ENCODE peak calls at places on chromosomes 7 and 10, in five cellular contexts. One of them, this sample, is unnamed.

GRCh38 chr10:46543379-46544014 is 13.0 kb downstream of the GPRIN2 start:
- DNase-seq in B cell: no peak
- DNase-seq in hypothalamus: no peak
- DNase-seq in stimulated activated CD8-positive, alpha-beta memory T cell treated with anti-CD3 and anti-CD28 coated beads, Interleukin-2, amount 100 ng/mL, for 1 hour: no peak
- DNase-seq in breast epithelium: no peak
- DNase-seq in this sample: no peak

GRCh38 chr7:33773053-33773452 is 132.3 kb upstream of the BMPER start:
- DNase-seq in B cell: no peak
- DNase-seq in hypothalamus: no peak
- DNase-seq in stimulated activated CD8-positive, alpha-beta memory T cell treated with anti-CD3 and anti-CD28 coated beads, Interleukin-2, amount 100 ng/mL, for 1 hour: no peak
- DNase-seq in breast epithelium: no peak
- DNase-seq in this sample: no peak

GRCh38 chr7:45890902-45891461 is 2.7 kb downstream of the IGFBP1 start:
- DNase-seq in B cell: no peak
- DNase-seq in hypothalamus: no peak
- DNase-seq in stimulated activated CD8-positive, alpha-beta memory T cell treated with anti-CD3 and anti-CD28 coated beads, Interleukin-2, amount 100 ng/mL, for 1 hour: no peak
- DNase-seq in breast epithelium: no peak
- DNase-seq in this sample: no peak

GRCh38 chr7:26609082-26609481 is 255.3 kb downstream of the SKAP2 start:
- DNase-seq in B cell: no peak
- DNase-seq in hypothalamus: no peak
- DNase-seq in stimulated activated CD8-positive, alpha-beta memory T cell treated with anti-CD3 and anti-CD28 coated beads, Interleukin-2, amount 100 ng/mL, for 1 hour: no peak
- DNase-seq in breast epithelium: no peak
- DNase-seq in this sample: no peak

GRCh38 chr10:72310636-72311035 is 36.9 kb downstream of the DDIT4 start:
- DNase-seq in B cell: no peak
- DNase-seq in hypothalamus: no peak
- DNase-seq in stimulated activated CD8-positive, alpha-beta memory T cell treated with anti-CD3 and anti-CD28 coated beads, Interleukin-2, amount 100 ng/mL, for 1 hour: no peak
- DNase-seq in breast epithelium: no peak
- DNase-seq in this sample: no peak

GRCh38 chr10:110460111-110460809 is 37.4 kb upstream of the DUSP5 start:
- DNase-seq in B cell: peak; percentile 48
- DNase-seq in hypothalamus: no peak
- DNase-seq in stimulated activated CD8-positive, alpha-beta memory T cell treated with anti-CD3 and anti-CD28 coated beads, Interleukin-2, amount 100 ng/mL, for 1 hour: peak; percentile 16
- DNase-seq in breast epithelium: peak; percentile 60
- DNase-seq in this sample: no peak

GRCh38 chr10:132518572-132519381 is 18.8 kb upstream of the INPP5A start:
- DNase-seq in B cell: peak; percentile 61
- DNase-seq in hypothalamus: no peak
- DNase-seq in stimulated activated CD8-positive, alpha-beta memory T cell treated with anti-CD3 and anti-CD28 coated beads, Interleukin-2, amount 100 ng/mL, for 1 hour: no peak
- DNase-seq in breast epithelium: peak; percentile 78
- DNase-seq in this sample: no peak

GRCh38 chr10:29160110-29160669 is 128.7 kb upstream of the LYZL1 start:
- DNase-seq in B cell: no peak
- DNase-seq in hypothalamus: no peak
- DNase-seq in stimulated activated CD8-positive, alpha-beta memory T cell treated with anti-CD3 and anti-CD28 coated beads, Interleukin-2, amount 100 ng/mL, for 1 hour: no peak
- DNase-seq in breast epithelium: peak; percentile 69
- DNase-seq in this sample: no peak

GRCh38 chr7:158358926-158359645 is 228.5 kb downstream of the PTPRN2 start:
- DNase-seq in B cell: no peak
- DNase-seq in hypothalamus: no peak
- DNase-seq in stimulated activated CD8-positive, alpha-beta memory T cell treated with anti-CD3 and anti-CD28 coated beads, Interleukin-2, amount 100 ng/mL, for 1 hour: no peak
- DNase-seq in breast epithelium: no peak
- DNase-seq in this sample: no peak

GRCh38 chr10:109253306-109253705 is 670.0 kb downstream of the XPNPEP1 start:
- DNase-seq in B cell: no peak
- DNase-seq in hypothalamus: no peak
- DNase-seq in stimulated activated CD8-positive, alpha-beta memory T cell treated with anti-CD3 and anti-CD28 coated beads, Interleukin-2, amount 100 ng/mL, for 1 hour: no peak
- DNase-seq in breast epithelium: no peak
- DNase-seq in this sample: no peak

GRCh38 chr10:5557799-5558771 is 33.3 kb downstream of the CALML3 start:
- DNase-seq in B cell: no peak
- DNase-seq in hypothalamus: no peak
- DNase-seq in stimulated activated CD8-positive, alpha-beta memory T cell treated with anti-CD3 and anti-CD28 coated beads, Interleukin-2, amount 100 ng/mL, for 1 hour: no peak
- DNase-seq in breast epithelium: no peak
- DNase-seq in this sample: no peak

GRCh38 chr10:49700997-49701396 is 21.5 kb downstream of the C10orf53 start:
- DNase-seq in B cell: no peak
- DNase-seq in hypothalamus: no peak
- DNase-seq in stimulated activated CD8-positive, alpha-beta memory T cell treated with anti-CD3 and anti-CD28 coated beads, Interleukin-2, amount 100 ng/mL, for 1 hour: no peak
- DNase-seq in breast epithelium: no peak
- DNase-seq in this sample: no peak

GRCh38 chr7:108239501-108240225 is 109.5 kb upstream of the LAMB4 start:
- DNase-seq in B cell: no peak
- DNase-seq in hypothalamus: no peak
- DNase-seq in stimulated activated CD8-positive, alpha-beta memory T cell treated with anti-CD3 and anti-CD28 coated beads, Interleukin-2, amount 100 ng/mL, for 1 hour: no peak
- DNase-seq in breast epithelium: no peak
- DNase-seq in this sample: no peak

GRCh38 chr10:125911990-125912389 is 15.6 kb downstream of the FANK1 start:
- DNase-seq in B cell: no peak
- DNase-seq in hypothalamus: no peak
- DNase-seq in stimulated activated CD8-positive, alpha-beta memory T cell treated with anti-CD3 and anti-CD28 coated beads, Interleukin-2, amount 100 ng/mL, for 1 hour: no peak
- DNase-seq in breast epithelium: no peak
- DNase-seq in this sample: no peak

GRCh38 chr10:21401196-21401595 is 124.3 kb downstream of the SKIDA1 start:
- DNase-seq in B cell: no peak
- DNase-seq in hypothalamus: no peak
- DNase-seq in stimulated activated CD8-positive, alpha-beta memory T cell treated with anti-CD3 and anti-CD28 coated beads, Interleukin-2, amount 100 ng/mL, for 1 hour: no peak
- DNase-seq in breast epithelium: no peak
- DNase-seq in this sample: no peak

GRCh38 chr10:116817780-116818343 is 31.4 kb upstream of the ENO4 start:
- DNase-seq in B cell: no peak
- DNase-seq in hypothalamus: no peak
- DNase-seq in stimulated activated CD8-positive, alpha-beta memory T cell treated with anti-CD3 and anti-CD28 coated beads, Interleukin-2, amount 100 ng/mL, for 1 hour: no peak
- DNase-seq in breast epithelium: no peak
- DNase-seq in this sample: no peak

GRCh38 chr7:155533120-155533826 is 13.1 kb downstream of the CNPY1 start:
- DNase-seq in B cell: peak; percentile 59
- DNase-seq in hypothalamus: no peak
- DNase-seq in stimulated activated CD8-positive, alpha-beta memory T cell treated with anti-CD3 and anti-CD28 coated beads, Interleukin-2, amount 100 ng/mL, for 1 hour: no peak
- DNase-seq in breast epithelium: no peak
- DNase-seq in this sample: no peak

GRCh38 chr10:59181668-59182067 is 5.2 kb downstream of the PHYHIPL start:
- DNase-seq in B cell: no peak
- DNase-seq in hypothalamus: no peak
- DNase-seq in stimulated activated CD8-positive, alpha-beta memory T cell treated with anti-CD3 and anti-CD28 coated beads, Interleukin-2, amount 100 ng/mL, for 1 hour: no peak
- DNase-seq in breast epithelium: no peak
- DNase-seq in this sample: peak; percentile 3

GRCh38 chr7:20602306-20602705 is 13.2 kb upstream of the ABCB5 start:
- DNase-seq in B cell: no peak
- DNase-seq in hypothalamus: no peak
- DNase-seq in stimulated activated CD8-positive, alpha-beta memory T cell treated with anti-CD3 and anti-CD28 coated beads, Interleukin-2, amount 100 ng/mL, for 1 hour: no peak
- DNase-seq in breast epithelium: no peak
- DNase-seq in this sample: no peak

GRCh38 chr10:1870491-1870890 is 133.2 kb upstream of the ADARB2 start:
- DNase-seq in B cell: no peak
- DNase-seq in hypothalamus: no peak
- DNase-seq in stimulated activated CD8-positive, alpha-beta memory T cell treated with anti-CD3 and anti-CD28 coated beads, Interleukin-2, amount 100 ng/mL, for 1 hour: no peak
- DNase-seq in breast epithelium: no peak
- DNase-seq in this sample: no peak

GRCh38 chr7:99992330-99993037 is 16.7 kb upstream of the AZGP1 start:
- DNase-seq in B cell: no peak
- DNase-seq in hypothalamus: no peak
- DNase-seq in stimulated activated CD8-positive, alpha-beta memory T cell treated with anti-CD3 and anti-CD28 coated beads, Interleukin-2, amount 100 ng/mL, for 1 hour: no peak
- DNase-seq in breast epithelium: no peak
- DNase-seq in this sample: no peak

GRCh38 chr10:35079763-35080162 is 10.4 kb downstream of the CUL2 start:
- DNase-seq in B cell: no peak
- DNase-seq in hypothalamus: no peak
- DNase-seq in stimulated activated CD8-positive, alpha-beta memory T cell treated with anti-CD3 and anti-CD28 coated beads, Interleukin-2, amount 100 ng/mL, for 1 hour: no peak
- DNase-seq in breast epithelium: no peak
- DNase-seq in this sample: no peak

GRCh38 chr10:35416628-35417625 is 80.6 kb downstream of the CCNY start:
- DNase-seq in B cell: no peak
- DNase-seq in hypothalamus: no peak
- DNase-seq in stimulated activated CD8-positive, alpha-beta memory T cell treated with anti-CD3 and anti-CD28 coated beads, Interleukin-2, amount 100 ng/mL, for 1 hour: no peak
- DNase-seq in breast epithelium: no peak
- DNase-seq in this sample: no peak

GRCh38 chr7:97002555-97003261 is 2.6 kb upstream of the DLX6 start:
- DNase-seq in B cell: no peak
- DNase-seq in hypothalamus: no peak
- DNase-seq in stimulated activated CD8-positive, alpha-beta memory T cell treated with anti-CD3 and anti-CD28 coated beads, Interleukin-2, amount 100 ng/mL, for 1 hour: no peak
- DNase-seq in breast epithelium: no peak
- DNase-seq in this sample: no peak

GRCh38 chr10:267705-268104 is 132.4 kb downstream of the ZMYND11 start:
- DNase-seq in B cell: no peak
- DNase-seq in hypothalamus: no peak
- DNase-seq in stimulated activated CD8-positive, alpha-beta memory T cell treated with anti-CD3 and anti-CD28 coated beads, Interleukin-2, amount 100 ng/mL, for 1 hour: no peak
- DNase-seq in breast epithelium: no peak
- DNase-seq in this sample: no peak

GRCh38 chr7:114823290-114823689 is 98.6 kb upstream of the MDFIC start:
- DNase-seq in B cell: no peak
- DNase-seq in hypothalamus: no peak
- DNase-seq in stimulated activated CD8-positive, alpha-beta memory T cell treated with anti-CD3 and anti-CD28 coated beads, Interleukin-2, amount 100 ng/mL, for 1 hour: no peak
- DNase-seq in breast epithelium: peak; percentile 55
- DNase-seq in this sample: no peak

GRCh38 chr7:7861211-7861633 is 107.4 kb upstream of the GLCCI1 start:
- DNase-seq in B cell: no peak
- DNase-seq in hypothalamus: no peak
- DNase-seq in stimulated activated CD8-positive, alpha-beta memory T cell treated with anti-CD3 and anti-CD28 coated beads, Interleukin-2, amount 100 ng/mL, for 1 hour: no peak
- DNase-seq in breast epithelium: no peak
- DNase-seq in this sample: no peak

GRCh38 chr7:157224627-157225026 is 85.9 kb downstream of the UBE3C start:
- DNase-seq in B cell: no peak
- DNase-seq in hypothalamus: no peak
- DNase-seq in stimulated activated CD8-positive, alpha-beta memory T cell treated with anti-CD3 and anti-CD28 coated beads, Interleukin-2, amount 100 ng/mL, for 1 hour: no peak
- DNase-seq in breast epithelium: no peak
- DNase-seq in this sample: no peak

GRCh38 chr7:55133630-55134392 is 115.0 kb downstream of the EGFR start:
- DNase-seq in B cell: no peak
- DNase-seq in hypothalamus: no peak
- DNase-seq in stimulated activated CD8-positive, alpha-beta memory T cell treated with anti-CD3 and anti-CD28 coated beads, Interleukin-2, amount 100 ng/mL, for 1 hour: no peak
- DNase-seq in breast epithelium: no peak
- DNase-seq in this sample: no peak

GRCh38 chr10:64630534-64630933 is 1109.3 kb downstream of the REEP3 start:
- DNase-seq in B cell: no peak
- DNase-seq in hypothalamus: no peak
- DNase-seq in stimulated activated CD8-positive, alpha-beta memory T cell treated with anti-CD3 and anti-CD28 coated beads, Interleukin-2, amount 100 ng/mL, for 1 hour: no peak
- DNase-seq in breast epithelium: no peak
- DNase-seq in this sample: no peak

GRCh38 chr7:117069379-117069778 is 116.1 kb downstream of the ST7 start:
- DNase-seq in B cell: no peak
- DNase-seq in hypothalamus: no peak
- DNase-seq in stimulated activated CD8-positive, alpha-beta memory T cell treated with anti-CD3 and anti-CD28 coated beads, Interleukin-2, amount 100 ng/mL, for 1 hour: no peak
- DNase-seq in breast epithelium: no peak
- DNase-seq in this sample: peak; percentile 8

GRCh38 chr7:101453617-101454016 is 90.9 kb downstream of the COL26A1 start:
- DNase-seq in B cell: no peak
- DNase-seq in hypothalamus: no peak
- DNase-seq in stimulated activated CD8-positive, alpha-beta memory T cell treated with anti-CD3 and anti-CD28 coated beads, Interleukin-2, amount 100 ng/mL, for 1 hour: no peak
- DNase-seq in breast epithelium: no peak
- DNase-seq in this sample: no peak

GRCh38 chr7:18788026-18788425 is 292.5 kb downstream of the HDAC9 start:
- DNase-seq in B cell: no peak
- DNase-seq in hypothalamus: no peak
- DNase-seq in stimulated activated CD8-positive, alpha-beta memory T cell treated with anti-CD3 and anti-CD28 coated beads, Interleukin-2, amount 100 ng/mL, for 1 hour: no peak
- DNase-seq in breast epithelium: no peak
- DNase-seq in this sample: no peak